ENCODE peak calls at places on chromosomes 2 and 18, in four cellular contexts. S, C, Y and R are unnamed samples.

GRCh38 chr2:179107737-179108136 is 57.8 kb upstream of the CCDC141 start:
- DNase-seq in S (no peak), C (no peak), Y (no peak), R (no peak)

GRCh38 chr2:179932786-179933185 is 71.4 kb upstream of the ZNF385B start:
- DNase-seq in S (peak; percentile 45), C (no peak), Y (no peak), R (no peak)

GRCh38 chr2:170763232-170763631 is 6.9 kb upstream of the ERICH2 start:
- DNase-seq in S (no peak), C (no peak), Y (no peak), R (no peak)

GRCh38 chr2:239660390-239661228 is 259.8 kb upstream of the HDAC4 start:
- DNase-seq in S (no peak), C (no peak), Y (no peak), R (no peak)

GRCh38 chr18:44821924-44822323 is 141.2 kb downstream of the SETBP1 start:
- DNase-seq in S (no peak), C (no peak), Y (no peak), R (peak; percentile 59)

GRCh38 chr2:205692095-205692494 is 9.8 kb downstream of the NRP2 start:
- DNase-seq in S (no peak), C (no peak), Y (no peak), R (no peak)

GRCh38 chr2:232963913-232964312 is 49.1 kb downstream of the NGEF start:
- DNase-seq in S (no peak), C (no peak), Y (no peak), R (no peak)

GRCh38 chr2:149236413-149236812 is 94.0 kb upstream of the LYPD6 start:
- DNase-seq in S (no peak), C (no peak), Y (no peak), R (no peak)

GRCh38 chr2:238502956-238503791 is 76.4 kb downstream of the ASB1 start:
- DNase-seq in S (no peak), C (no peak), Y (no peak), R (no peak)